ENCODE peak calls at places on chromosomes 4 and X, in five cellular contexts. One of them, this sample, is unnamed.

GRCh38 chr4:78684196-78685079 is 91.7 kb upstream of the BMP2K start:
- DNase-seq in cardiac muscle cell: no peak
- DNase-seq in choroid plexus epithelial cell: peak; percentile 69
- DNase-seq in epithelial cell of esophagus: no peak
- DNase-seq in fibroblast of lung: peak; percentile 23
- DNase-seq in this sample: no peak

GRCh38 chr4:77142642-77143020 is 14.4 kb upstream of the CCNG2 start:
- DNase-seq in cardiac muscle cell: no peak
- DNase-seq in choroid plexus epithelial cell: no peak
- DNase-seq in epithelial cell of esophagus: no peak
- DNase-seq in fibroblast of lung: no peak
- DNase-seq in this sample: no peak

GRCh38 chr4:3384771-3385701 is 56.7 kb upstream of the HGFAC start:
- DNase-seq in cardiac muscle cell: no peak
- DNase-seq in choroid plexus epithelial cell: no peak
- DNase-seq in epithelial cell of esophagus: peak; percentile 91
- DNase-seq in fibroblast of lung: no peak
- DNase-seq in this sample: no peak

GRCh38 chr4:3449574-3450534 is 8.1 kb downstream of the HGFAC start:
- DNase-seq in cardiac muscle cell: no peak
- DNase-seq in choroid plexus epithelial cell: no peak
- DNase-seq in epithelial cell of esophagus: no peak
- DNase-seq in fibroblast of lung: no peak
- DNase-seq in this sample: no peak

GRCh38 chrX:38552721-38553120 is 8.6 kb upstream of the TSPAN7 start:
- DNase-seq in cardiac muscle cell: no peak
- DNase-seq in choroid plexus epithelial cell: no peak
- DNase-seq in epithelial cell of esophagus: no peak
- DNase-seq in fibroblast of lung: no peak
- DNase-seq in this sample: no peak

GRCh38 chrX:147710301-147710700 is 201.4 kb upstream of the FMR1 start:
- DNase-seq in cardiac muscle cell: no peak
- DNase-seq in choroid plexus epithelial cell: no peak
- DNase-seq in epithelial cell of esophagus: no peak
- DNase-seq in fibroblast of lung: no peak
- DNase-seq in this sample: no peak

GRCh38 chrX:47316276-47317025 is 53.9 kb upstream of the ZNF157 start:
- DNase-seq in cardiac muscle cell: peak; percentile 10
- DNase-seq in choroid plexus epithelial cell: peak; percentile 40
- DNase-seq in epithelial cell of esophagus: no peak
- DNase-seq in fibroblast of lung: no peak
- DNase-seq in this sample: no peak

GRCh38 chrX:20378291-20378920 is 111.7 kb upstream of the RPS6KA3 start:
- DNase-seq in cardiac muscle cell: no peak
- DNase-seq in choroid plexus epithelial cell: no peak
- DNase-seq in epithelial cell of esophagus: peak; percentile 86
- DNase-seq in fibroblast of lung: no peak
- DNase-seq in this sample: peak; percentile 13

GRCh38 chrX:44459501-44459900 is 83.2 kb downstream of the FUNDC1 start:
- DNase-seq in cardiac muscle cell: no peak
- DNase-seq in choroid plexus epithelial cell: no peak
- DNase-seq in epithelial cell of esophagus: peak; percentile 87
- DNase-seq in fibroblast of lung: peak; percentile 2
- DNase-seq in this sample: no peak

GRCh38 chrX:2589186-2590020 is 88.6 kb upstream of the DHRSX start:
- DNase-seq in cardiac muscle cell: no peak
- DNase-seq in choroid plexus epithelial cell: no peak
- DNase-seq in epithelial cell of esophagus: peak; percentile 97
- DNase-seq in fibroblast of lung: no peak
- DNase-seq in this sample: no peak

GRCh38 chrX:80765226-80765625 is 44.5 kb downstream of the BRWD3 start:
- DNase-seq in cardiac muscle cell: no peak
- DNase-seq in choroid plexus epithelial cell: peak; percentile 79
- DNase-seq in epithelial cell of esophagus: peak; percentile 63
- DNase-seq in fibroblast of lung: peak; percentile 51
- DNase-seq in this sample: no peak

GRCh38 chr4:30904593-30904992 is 184.4 kb downstream of the PCDH7 start:
- DNase-seq in cardiac muscle cell: no peak
- DNase-seq in choroid plexus epithelial cell: no peak
- DNase-seq in epithelial cell of esophagus: no peak
- DNase-seq in fibroblast of lung: no peak
- DNase-seq in this sample: no peak

GRCh38 chr4:15963568-15963967 is 593 bp upstream of the FGFBP2 start:
- DNase-seq in cardiac muscle cell: no peak
- DNase-seq in choroid plexus epithelial cell: no peak
- DNase-seq in epithelial cell of esophagus: no peak
- DNase-seq in fibroblast of lung: no peak
- DNase-seq in this sample: no peak

GRCh38 chr4:123406862-123407261 is 10.3 kb downstream of the SPRY1 start:
- DNase-seq in cardiac muscle cell: no peak
- DNase-seq in choroid plexus epithelial cell: no peak
- DNase-seq in epithelial cell of esophagus: no peak
- DNase-seq in fibroblast of lung: no peak
- DNase-seq in this sample: no peak

GRCh38 chr4:74324262-74324661 is 16.0 kb downstream of the EPGN start:
- DNase-seq in cardiac muscle cell: no peak
- DNase-seq in choroid plexus epithelial cell: no peak
- DNase-seq in epithelial cell of esophagus: no peak
- DNase-seq in fibroblast of lung: no peak
- DNase-seq in this sample: no peak

GRCh38 chr4:128573781-128574508 is 235.6 kb upstream of the JADE1 start:
- DNase-seq in cardiac muscle cell: peak; percentile 74
- DNase-seq in choroid plexus epithelial cell: peak; percentile 85
- DNase-seq in epithelial cell of esophagus: peak; percentile 37
- DNase-seq in fibroblast of lung: no peak
- DNase-seq in this sample: no peak

GRCh38 chrX:150269613-150270254 is 93.4 kb upstream of the MAMLD1 start:
- DNase-seq in cardiac muscle cell: no peak
- DNase-seq in choroid plexus epithelial cell: no peak
- DNase-seq in epithelial cell of esophagus: no peak
- DNase-seq in fibroblast of lung: no peak
- DNase-seq in this sample: no peak

GRCh38 chr4:6944311-6945051 is 34.9 kb downstream of the TBC1D14 start:
- DNase-seq in cardiac muscle cell: no peak
- DNase-seq in choroid plexus epithelial cell: no peak
- DNase-seq in epithelial cell of esophagus: no peak
- DNase-seq in fibroblast of lung: no peak
- DNase-seq in this sample: no peak

GRCh38 chr4:76194325-76194724 is 19.3 kb downstream of the SCARB2 start:
- DNase-seq in cardiac muscle cell: no peak
- DNase-seq in choroid plexus epithelial cell: peak; percentile 96
- DNase-seq in epithelial cell of esophagus: peak; percentile 96
- DNase-seq in fibroblast of lung: peak; percentile 91
- DNase-seq in this sample: no peak

GRCh38 chrX:8730812-8731578 is 942 bp downstream of the ANOS1 start:
- DNase-seq in cardiac muscle cell: peak; percentile 53
- DNase-seq in choroid plexus epithelial cell: no peak
- DNase-seq in epithelial cell of esophagus: peak; percentile 9
- DNase-seq in fibroblast of lung: no peak
- DNase-seq in this sample: no peak

GRCh38 chr4:2332201-2332975 is 70.5 kb upstream of the MXD4 start:
- DNase-seq in cardiac muscle cell: no peak
- DNase-seq in choroid plexus epithelial cell: no peak
- DNase-seq in epithelial cell of esophagus: no peak
- DNase-seq in fibroblast of lung: no peak
- DNase-seq in this sample: no peak

GRCh38 chr4:40843696-40844095 is 93.9 kb downstream of the NSUN7 start:
- DNase-seq in cardiac muscle cell: no peak
- DNase-seq in choroid plexus epithelial cell: no peak
- DNase-seq in epithelial cell of esophagus: no peak
- DNase-seq in fibroblast of lung: no peak
- DNase-seq in this sample: no peak

GRCh38 chrX:23822397-23822796 is 39.4 kb downstream of the SAT1 start:
- DNase-seq in cardiac muscle cell: no peak
- DNase-seq in choroid plexus epithelial cell: peak; percentile 44
- DNase-seq in epithelial cell of esophagus: no peak
- DNase-seq in fibroblast of lung: peak; percentile 51
- DNase-seq in this sample: no peak

GRCh38 chr4:25233737-25234389 is at the start of gene PI4K2B:
- DNase-seq in cardiac muscle cell: peak; percentile 91
- DNase-seq in choroid plexus epithelial cell: peak; percentile 78
- DNase-seq in epithelial cell of esophagus: peak; percentile 92
- DNase-seq in fibroblast of lung: peak; percentile 75
- DNase-seq in this sample: peak; percentile 93

GRCh38 chr4:72743078-72743477 is 174.1 kb upstream of the ADAMTS3 start:
- DNase-seq in cardiac muscle cell: no peak
- DNase-seq in choroid plexus epithelial cell: no peak
- DNase-seq in epithelial cell of esophagus: no peak
- DNase-seq in fibroblast of lung: no peak
- DNase-seq in this sample: no peak

GRCh38 chr4:52244773-52245360 is 193.8 kb downstream of the SPATA18 start:
- DNase-seq in cardiac muscle cell: no peak
- DNase-seq in choroid plexus epithelial cell: no peak
- DNase-seq in epithelial cell of esophagus: no peak
- DNase-seq in fibroblast of lung: no peak
- DNase-seq in this sample: no peak

GRCh38 chr4:184097240-184097619 is 120.4 kb downstream of the ENPP6 start:
- DNase-seq in cardiac muscle cell: no peak
- DNase-seq in choroid plexus epithelial cell: no peak
- DNase-seq in epithelial cell of esophagus: no peak
- DNase-seq in fibroblast of lung: peak; percentile 50
- DNase-seq in this sample: peak; percentile 49

GRCh38 chr4:38075370-38076152 is 115.4 kb downstream of the PTTG2 start:
- DNase-seq in cardiac muscle cell: no peak
- DNase-seq in choroid plexus epithelial cell: peak; percentile 61
- DNase-seq in epithelial cell of esophagus: peak; percentile 71
- DNase-seq in fibroblast of lung: peak; percentile 83
- DNase-seq in this sample: no peak

GRCh38 chr4:150769235-150769634 is 187.3 kb downstream of the MAB21L2 start:
- DNase-seq in cardiac muscle cell: no peak
- DNase-seq in choroid plexus epithelial cell: peak; percentile 71
- DNase-seq in epithelial cell of esophagus: peak; percentile 71
- DNase-seq in fibroblast of lung: peak; percentile 65
- DNase-seq in this sample: no peak

GRCh38 chr4:46992338-46992737 is 1.0 kb downstream of the GABRA4 start:
- DNase-seq in cardiac muscle cell: no peak
- DNase-seq in choroid plexus epithelial cell: no peak
- DNase-seq in epithelial cell of esophagus: no peak
- DNase-seq in fibroblast of lung: no peak
- DNase-seq in this sample: no peak

DNA sequence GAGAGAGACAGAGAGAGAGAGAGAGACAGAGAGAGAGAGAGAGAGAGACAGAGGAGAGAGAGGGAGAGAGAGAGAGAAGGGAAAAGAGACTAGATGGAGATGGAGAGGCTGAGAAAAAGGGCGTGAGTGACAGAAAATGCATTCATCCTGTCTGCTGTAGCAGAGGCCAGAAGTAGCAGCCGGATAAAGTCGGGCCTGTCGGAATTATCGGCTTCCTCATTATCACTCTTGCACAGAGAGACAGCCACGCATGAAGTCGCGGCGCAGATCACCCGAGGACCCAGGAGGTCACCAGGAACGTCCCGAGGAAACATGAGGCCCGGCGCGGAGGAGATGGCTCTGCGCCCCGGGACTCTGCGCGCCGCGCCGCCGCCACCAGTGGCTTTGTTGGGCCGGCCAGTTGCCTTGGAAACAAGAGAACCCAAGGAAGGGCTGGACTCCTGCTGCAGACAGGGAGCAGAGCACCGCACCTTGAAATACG is 603.8 kb downstream of the PACRGL start:
- DNase-seq in cardiac muscle cell: peak; percentile 46
- DNase-seq in choroid plexus epithelial cell: no peak
- DNase-seq in epithelial cell of esophagus: no peak
- DNase-seq in fibroblast of lung: no peak
- DNase-seq in this sample: no peak
- H3K4me3 ChIP-seq in cardiac muscle cell: peak overlapping the region; percentile 19
- H3K4me3 ChIP-seq in choroid plexus epithelial cell: no peak overlapping the region
- H3K4me3 ChIP-seq in epithelial cell of esophagus: no peak overlapping the region
- H3K4me3 ChIP-seq in fibroblast of lung: no peak overlapping the region
- H3K4me3 ChIP-seq in this sample: no peak overlapping the region

GRCh38 chr4:81467672-81467964 is 4.1 kb downstream of the RASGEF1B start:
- DNase-seq in cardiac muscle cell: no peak
- DNase-seq in choroid plexus epithelial cell: no peak
- DNase-seq in epithelial cell of esophagus: no peak
- DNase-seq in fibroblast of lung: no peak
- DNase-seq in this sample: no peak
- TF ChIP-seq CTCF in cardiac muscle cell: no peak
- TF ChIP-seq CTCF in choroid plexus epithelial cell: no peak
- TF ChIP-seq CTCF in epithelial cell of esophagus: no peak
- TF ChIP-seq CTCF in fibroblast of lung: no peak
- TF ChIP-seq CTCF in this sample: no peak

DNA sequence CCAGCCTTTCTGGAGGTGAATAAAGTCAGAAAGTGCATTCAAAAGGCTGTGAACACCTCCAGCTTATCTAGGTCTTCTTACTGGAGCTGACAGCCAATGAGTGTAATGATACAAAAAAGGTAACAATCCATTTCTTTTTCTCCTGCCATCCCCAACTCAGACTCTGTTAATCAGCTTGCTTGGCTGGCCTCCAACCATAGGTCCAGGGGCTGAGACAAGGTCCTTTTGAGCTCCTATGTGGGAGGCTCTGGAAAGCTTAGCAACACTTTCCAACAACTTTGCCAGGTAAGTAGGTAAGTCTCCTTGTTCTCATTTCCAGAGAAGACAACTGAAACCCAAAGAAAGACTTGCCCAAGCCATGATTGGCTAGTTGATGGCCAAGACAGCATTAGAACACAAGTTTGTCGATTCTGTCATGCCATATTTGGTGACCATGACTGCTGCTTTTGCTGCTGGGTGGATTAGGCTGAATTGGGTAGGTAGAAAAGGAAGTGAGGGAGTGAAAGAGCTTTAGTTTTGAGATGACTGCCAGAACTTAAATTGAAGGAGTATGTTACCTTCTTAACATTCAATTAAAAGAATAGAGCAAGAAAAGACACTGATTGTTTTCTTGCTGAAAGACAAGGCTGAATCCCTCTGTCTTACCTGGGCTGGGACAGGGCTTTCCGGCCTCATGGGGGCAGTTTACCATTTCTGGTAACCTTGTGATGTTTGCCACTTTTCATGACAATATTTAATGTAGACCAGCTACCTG is 22.8 kb downstream of the VSIG4 start:
- DNase-seq in cardiac muscle cell: no peak
- DNase-seq in choroid plexus epithelial cell: no peak
- DNase-seq in epithelial cell of esophagus: no peak
- DNase-seq in fibroblast of lung: no peak
- DNase-seq in this sample: no peak
- H3K4me3 ChIP-seq in cardiac muscle cell: no peak overlapping the region
- H3K4me3 ChIP-seq in choroid plexus epithelial cell: no peak overlapping the region
- H3K4me3 ChIP-seq in epithelial cell of esophagus: no peak overlapping the region
- H3K4me3 ChIP-seq in fibroblast of lung: no peak overlapping the region
- H3K4me3 ChIP-seq in this sample: no peak overlapping the region

GRCh38 chr4:113145147-113145518 is 95.7 kb downstream of the ANK2 start:
- DNase-seq in cardiac muscle cell: no peak
- DNase-seq in choroid plexus epithelial cell: no peak
- DNase-seq in epithelial cell of esophagus: no peak
- DNase-seq in fibroblast of lung: no peak
- DNase-seq in this sample: no peak

GRCh38 chr4:113148925-113149324 is 99.5 kb downstream of the ANK2 start:
- DNase-seq in cardiac muscle cell: no peak
- DNase-seq in choroid plexus epithelial cell: no peak
- DNase-seq in epithelial cell of esophagus: peak; percentile 59
- DNase-seq in fibroblast of lung: no peak
- DNase-seq in this sample: no peak

GRCh38 chr4:113145519-113146291 is 96.3 kb downstream of the ANK2 start:
- DNase-seq in cardiac muscle cell: peak; percentile 87
- DNase-seq in choroid plexus epithelial cell: no peak
- DNase-seq in epithelial cell of esophagus: no peak
- DNase-seq in fibroblast of lung: no peak
- DNase-seq in this sample: peak; percentile 5

GRCh38 chr4:113147498-113148231 is 98.2 kb downstream of the ANK2 start:
- DNase-seq in cardiac muscle cell: no peak
- DNase-seq in choroid plexus epithelial cell: no peak
- DNase-seq in epithelial cell of esophagus: no peak
- DNase-seq in fibroblast of lung: no peak
- DNase-seq in this sample: no peak

GRCh38 chr4:113146876-113147358 is 97.5 kb downstream of the ANK2 start:
- DNase-seq in cardiac muscle cell: no peak
- DNase-seq in choroid plexus epithelial cell: peak; percentile 28
- DNase-seq in epithelial cell of esophagus: no peak
- DNase-seq in fibroblast of lung: peak; percentile 25
- DNase-seq in this sample: peak; percentile 16
- TF ChIP-seq CTCF in cardiac muscle cell: no peak
- TF ChIP-seq CTCF in choroid plexus epithelial cell: no peak
- TF ChIP-seq CTCF in epithelial cell of esophagus: no peak
- TF ChIP-seq CTCF in fibroblast of lung: no peak
- TF ChIP-seq CTCF in this sample: no peak